ENCODE peak calls at places on chromosomes 11 and 22, in five cellular contexts. I is A549, E is D721Med, F is psoas muscle, R is NCI-H2081. C is an unnamed sample.
A peak's percentile ranks its signal among the peaks of the same experiment; 100 is the strongest.

GRCh38 chr11:65424200-65425104 is 1.9 kb downstream of the NEAT1 start:
- DNase-seq in R (no peak), I (peak; percentile 73), E (no peak), F (peak; percentile 63), C (peak; percentile 68)

GRCh38 chr11:134644489-134645456 is 232.7 kb upstream of the B3GAT1 start:
- DNase-seq in R (no peak), F (no peak), I (no peak), E (no peak), C (no peak)

GRCh38 chr11:28460348-28460747 is 352.2 kb downstream of the METTL15 start:
- DNase-seq in I (no peak), R (no peak), E (no peak), F (no peak), C (no peak)

GRCh38 chr11:12724301-12725046 is 50.3 kb downstream of the TEAD1 start:
- DNase-seq in R (peak; percentile 89), F (peak; percentile 60), I (peak; percentile 88), E (no peak), C (peak; percentile 97)

GRCh38 chr11:107988397-107989158 is 20.1 kb upstream of the CUL5 start:
- DNase-seq in F (no peak), R (peak; percentile 45), E (no peak), I (no peak), C (no peak)

GRCh38 chr22:30183271-30183670 is 63.3 kb downstream of the LIF start:
- DNase-seq in R (no peak), I (no peak), E (no peak), F (no peak), C (peak; percentile 41)

GRCh38 chr22:25331050-25331449 is 111.6 kb downstream of the CRYBB2 start:
- DNase-seq in I (no peak), E (no peak), R (no peak), F (no peak), C (no peak)

GRCh38 chr11:132430352-132431091 is 1060.1 kb downstream of the NTM start:
- DNase-seq in E (no peak), F (no peak), I (no peak), R (peak; percentile 13), C (no peak)

GRCh38 chr11:84981296-84981695 is 645.8 kb downstream of the DLG2 start:
- DNase-seq in I (no peak), F (no peak), R (no peak), E (no peak), C (no peak)

GRCh38 chr11:64170419-64170818 is 4.5 kb upstream of the MACROD1 start:
- DNase-seq in E (no peak), R (no peak), I (no peak), F (no peak), C (no peak)

GRCh38 chr11:102849319-102849718 is 5.9 kb upstream of the MMP3 start:
- DNase-seq in F (no peak), R (no peak), E (no peak), I (no peak), C (peak; percentile 18)

C was measured in mesenchymal stem cell.